ENCODE peak calls at places on chromosomes 4 and X, in nine cellular contexts. One of them, this sample, is unnamed.

GRCh38 chr4:28966982-28967381 is 1753.2 kb upstream of the PCDH7 start:
- DNase-seq in heart right ventricle: no peak
- DNase-seq in SW480: no peak
- DNase-seq in fibroblast of the conjunctiva: no peak
- DNase-seq in SK-N-MC: no peak
- DNase-seq in KBM-7: no peak
- DNase-seq in activated effector memory CD4-positive, alpha-beta T cell treated with Interleukin-2 at 50 U/mL for 16 hours: no peak
- DNase-seq in ACHN: peak
- DNase-seq in activated T-helper 1 cell treated with Interleukin-2 at 50 U/mL for 16 hours: no peak
- DNase-seq in this sample: no peak

GRCh38 chr4:39621582-39621981 is 17.1 kb downstream of the SMIM14 start:
- DNase-seq in SW480: no peak
- DNase-seq in ACHN: peak
- DNase-seq in activated T-helper 1 cell treated with Interleukin-2 at 50 U/mL for 16 hours: no peak
- DNase-seq in SK-N-MC: no peak
- DNase-seq in KBM-7: no peak
- DNase-seq in heart right ventricle: peak
- DNase-seq in activated effector memory CD4-positive, alpha-beta T cell treated with Interleukin-2 at 50 U/mL for 16 hours: no peak
- DNase-seq in fibroblast of the conjunctiva: peak
- DNase-seq in this sample: peak

GRCh38 chr4:108839333-108839732 is 76.5 kb upstream of the ETNPPL start:
- DNase-seq in SK-N-MC: no peak
- DNase-seq in activated effector memory CD4-positive, alpha-beta T cell treated with Interleukin-2 at 50 U/mL for 16 hours: no peak
- DNase-seq in KBM-7: no peak
- DNase-seq in fibroblast of the conjunctiva: no peak
- DNase-seq in ACHN: no peak
- DNase-seq in heart right ventricle: no peak
- DNase-seq in SW480: no peak
- DNase-seq in activated T-helper 1 cell treated with Interleukin-2 at 50 U/mL for 16 hours: no peak
- DNase-seq in this sample: no peak

GRCh38 chr4:101186558-101187184 is 160.7 kb downstream of the PPP3CA start:
- DNase-seq in SK-N-MC: no peak
- DNase-seq in KBM-7: peak
- DNase-seq in activated effector memory CD4-positive, alpha-beta T cell treated with Interleukin-2 at 50 U/mL for 16 hours: no peak
- DNase-seq in fibroblast of the conjunctiva: no peak
- DNase-seq in ACHN: no peak
- DNase-seq in SW480: no peak
- DNase-seq in activated T-helper 1 cell treated with Interleukin-2 at 50 U/mL for 16 hours: no peak
- DNase-seq in heart right ventricle: no peak
- DNase-seq in this sample: no peak

GRCh38 chr4:2954358-2955185 is 8.6 kb downstream of the NOP14 start:
- DNase-seq in fibroblast of the conjunctiva: no peak
- DNase-seq in activated effector memory CD4-positive, alpha-beta T cell treated with Interleukin-2 at 50 U/mL for 16 hours: no peak
- DNase-seq in ACHN: no peak
- DNase-seq in KBM-7: no peak
- DNase-seq in activated T-helper 1 cell treated with Interleukin-2 at 50 U/mL for 16 hours: no peak
- DNase-seq in SK-N-MC: no peak
- DNase-seq in heart right ventricle: no peak
- DNase-seq in SW480: no peak
- DNase-seq in this sample: no peak

GRCh38 chrX:69389221-69389620 is 114.9 kb upstream of the NALF2 start:
- DNase-seq in activated T-helper 1 cell treated with Interleukin-2 at 50 U/mL for 16 hours: no peak
- DNase-seq in activated effector memory CD4-positive, alpha-beta T cell treated with Interleukin-2 at 50 U/mL for 16 hours: no peak
- DNase-seq in ACHN: no peak
- DNase-seq in heart right ventricle: no peak
- DNase-seq in fibroblast of the conjunctiva: no peak
- DNase-seq in SK-N-MC: no peak
- DNase-seq in KBM-7: no peak
- DNase-seq in SW480: no peak
- DNase-seq in this sample: no peak

GRCh38 chr4:136637071-136637777 is 895.1 kb downstream of the PCDH18 start:
- DNase-seq in activated T-helper 1 cell treated with Interleukin-2 at 50 U/mL for 16 hours: no peak
- DNase-seq in heart right ventricle: no peak
- DNase-seq in SW480: no peak
- DNase-seq in fibroblast of the conjunctiva: no peak
- DNase-seq in KBM-7: peak
- DNase-seq in activated effector memory CD4-positive, alpha-beta T cell treated with Interleukin-2 at 50 U/mL for 16 hours: no peak
- DNase-seq in SK-N-MC: no peak
- DNase-seq in ACHN: peak
- DNase-seq in this sample: no peak

GRCh38 chrX:2320580-2321327 is 180.0 kb downstream of the DHRSX start:
- DNase-seq in activated T-helper 1 cell treated with Interleukin-2 at 50 U/mL for 16 hours: no peak
- DNase-seq in fibroblast of the conjunctiva: peak
- DNase-seq in ACHN: no peak
- DNase-seq in SK-N-MC: no peak
- DNase-seq in heart right ventricle: peak
- DNase-seq in activated effector memory CD4-positive, alpha-beta T cell treated with Interleukin-2 at 50 U/mL for 16 hours: no peak
- DNase-seq in KBM-7: no peak
- DNase-seq in SW480: no peak
- DNase-seq in this sample: no peak

GRCh38 chr4:169136330-169136729 is 126.3 kb upstream of the CBR4 start:
- DNase-seq in activated T-helper 1 cell treated with Interleukin-2 at 50 U/mL for 16 hours: no peak
- DNase-seq in KBM-7: no peak
- DNase-seq in SK-N-MC: no peak
- DNase-seq in heart right ventricle: no peak
- DNase-seq in fibroblast of the conjunctiva: no peak
- DNase-seq in ACHN: no peak
- DNase-seq in activated effector memory CD4-positive, alpha-beta T cell treated with Interleukin-2 at 50 U/mL for 16 hours: no peak
- DNase-seq in SW480: no peak
- DNase-seq in this sample: no peak

GRCh38 chr4:109184421-109184956 is 118.0 kb downstream of the COL25A1 start:
- DNase-seq in KBM-7: peak
- DNase-seq in fibroblast of the conjunctiva: no peak
- DNase-seq in SK-N-MC: no peak
- DNase-seq in SW480: no peak
- DNase-seq in activated T-helper 1 cell treated with Interleukin-2 at 50 U/mL for 16 hours: no peak
- DNase-seq in activated effector memory CD4-positive, alpha-beta T cell treated with Interleukin-2 at 50 U/mL for 16 hours: no peak
- DNase-seq in heart right ventricle: peak
- DNase-seq in ACHN: no peak
- DNase-seq in this sample: no peak

GRCh38 chr4:97016186-97016945 is 1126.9 kb downstream of the STPG2 start:
- DNase-seq in ACHN: peak
- DNase-seq in heart right ventricle: no peak
- DNase-seq in KBM-7: no peak
- DNase-seq in activated T-helper 1 cell treated with Interleukin-2 at 50 U/mL for 16 hours: no peak
- DNase-seq in SK-N-MC: no peak
- DNase-seq in activated effector memory CD4-positive, alpha-beta T cell treated with Interleukin-2 at 50 U/mL for 16 hours: no peak
- DNase-seq in SW480: no peak
- DNase-seq in fibroblast of the conjunctiva: no peak
- DNase-seq in this sample: no peak

GRCh38 chr4:8830611-8831200 is 40.9 kb downstream of the HMX1 start:
- DNase-seq in ACHN: no peak
- DNase-seq in SK-N-MC: no peak
- DNase-seq in fibroblast of the conjunctiva: no peak
- DNase-seq in activated T-helper 1 cell treated with Interleukin-2 at 50 U/mL for 16 hours: no peak
- DNase-seq in KBM-7: no peak
- DNase-seq in SW480: no peak
- DNase-seq in activated effector memory CD4-positive, alpha-beta T cell treated with Interleukin-2 at 50 U/mL for 16 hours: no peak
- DNase-seq in heart right ventricle: no peak
- DNase-seq in this sample: no peak

GRCh38 chr4:186981161-186981560 is 257.5 kb upstream of the FAT1 start:
- DNase-seq in heart right ventricle: no peak
- DNase-seq in ACHN: no peak
- DNase-seq in SW480: no peak
- DNase-seq in activated effector memory CD4-positive, alpha-beta T cell treated with Interleukin-2 at 50 U/mL for 16 hours: no peak
- DNase-seq in fibroblast of the conjunctiva: peak
- DNase-seq in SK-N-MC: no peak
- DNase-seq in KBM-7: no peak
- DNase-seq in activated T-helper 1 cell treated with Interleukin-2 at 50 U/mL for 16 hours: no peak
- DNase-seq in this sample: no peak

GRCh38 chr4:2259541-2260267 is 2.2 kb downstream of the MXD4 start:
- DNase-seq in heart right ventricle: no peak
- DNase-seq in activated effector memory CD4-positive, alpha-beta T cell treated with Interleukin-2 at 50 U/mL for 16 hours: no peak
- DNase-seq in SK-N-MC: no peak
- DNase-seq in ACHN: no peak
- DNase-seq in KBM-7: no peak
- DNase-seq in activated T-helper 1 cell treated with Interleukin-2 at 50 U/mL for 16 hours: no peak
- DNase-seq in fibroblast of the conjunctiva: no peak
- DNase-seq in SW480: no peak
- DNase-seq in this sample: no peak

GRCh38 chrX:117973175-117974075 is 143.2 kb downstream of the KLHL13 start:
- DNase-seq in activated T-helper 1 cell treated with Interleukin-2 at 50 U/mL for 16 hours: no peak
- DNase-seq in activated effector memory CD4-positive, alpha-beta T cell treated with Interleukin-2 at 50 U/mL for 16 hours: no peak
- DNase-seq in ACHN: no peak
- DNase-seq in SW480: no peak
- DNase-seq in KBM-7: no peak
- DNase-seq in heart right ventricle: no peak
- DNase-seq in SK-N-MC: no peak
- DNase-seq in fibroblast of the conjunctiva: no peak
- DNase-seq in this sample: no peak

GRCh38 chr4:93183589-93183988 is 645.0 kb upstream of the ATOH1 start:
- DNase-seq in SW480: no peak
- DNase-seq in ACHN: no peak
- DNase-seq in activated effector memory CD4-positive, alpha-beta T cell treated with Interleukin-2 at 50 U/mL for 16 hours: no peak
- DNase-seq in KBM-7: no peak
- DNase-seq in SK-N-MC: no peak
- DNase-seq in fibroblast of the conjunctiva: no peak
- DNase-seq in heart right ventricle: no peak
- DNase-seq in activated T-helper 1 cell treated with Interleukin-2 at 50 U/mL for 16 hours: no peak
- DNase-seq in this sample: no peak

GRCh38 chrX:46637937-46638336 is 64.4 kb downstream of the CHST7 start:
- DNase-seq in activated T-helper 1 cell treated with Interleukin-2 at 50 U/mL for 16 hours: no peak
- DNase-seq in activated effector memory CD4-positive, alpha-beta T cell treated with Interleukin-2 at 50 U/mL for 16 hours: no peak
- DNase-seq in fibroblast of the conjunctiva: no peak
- DNase-seq in SK-N-MC: no peak
- DNase-seq in ACHN: no peak
- DNase-seq in heart right ventricle: no peak
- DNase-seq in KBM-7: no peak
- DNase-seq in SW480: peak
- DNase-seq in this sample: no peak

GRCh38 chrX:41542151-41542935 is 95.2 kb downstream of the NYX start:
- DNase-seq in heart right ventricle: no peak
- DNase-seq in KBM-7: no peak
- DNase-seq in ACHN: no peak
- DNase-seq in SW480: peak
- DNase-seq in activated effector memory CD4-positive, alpha-beta T cell treated with Interleukin-2 at 50 U/mL for 16 hours: no peak
- DNase-seq in SK-N-MC: no peak
- DNase-seq in activated T-helper 1 cell treated with Interleukin-2 at 50 U/mL for 16 hours: no peak
- DNase-seq in fibroblast of the conjunctiva: no peak
- DNase-seq in this sample: no peak

This sample was measured in GOT3.